ENCODE peak calls at places on chromosomes 13 and 19, in eight cellular contexts. K is CD4-positive, CD25-positive, alpha-beta regulatory T cell; Z is aorta; Y is GM23248; X is IMR-90; H is left ventricle myocardium inferior; C is mesenchymal stem cell; O is cardiac muscle cell. P is an unnamed sample.

GRCh38 chr13:50357586-50358118 is 342.4 kb downstream of the KCNRG start:
- DNase-seq in K (no peak), Z (no peak), Y (peak; percentile 89), X (peak; percentile 93), H (no peak), C (peak; percentile 64), O (no peak), P (peak; percentile 83)

GRCh38 chr19:13839193-13839937 is 37.6 kb upstream of the NANOS3 start:
- DNase-seq in K (peak; percentile 77), Z (peak; percentile 97), Y (peak; percentile 94), X (peak; percentile 84), H (peak; percentile 95), C (peak; percentile 86), O (peak; percentile 36), P (no peak)

GRCh38 chr19:41302624-41303351 is 7.2 kb upstream of the CCDC97 start:
- DNase-seq in K (no peak), Z (peak; percentile 77), Y (no peak), X (no peak), H (no peak), C (no peak), O (no peak), P (no peak)

GRCh38 chr19:5480427-5480836 is 25.2 kb downstream of the ZNRF4 start:
- DNase-seq in K (no peak), Z (no peak), Y (peak; percentile 31), X (no peak), H (no peak), C (peak; percentile 15), O (peak; percentile 27), P (no peak)

GRCh38 chr13:43285891-43286602 is 262.7 kb downstream of the DNAJC15 start:
- DNase-seq in K (no peak), Z (no peak), Y (peak; percentile 69), X (peak; percentile 68), H (no peak), C (no peak), O (no peak), P (peak; percentile 25)

GRCh38 chr13:112968380-112968909 is 569 bp upstream of the MCF2L start:
- DNase-seq in K (peak; percentile 43), Z (peak; percentile 77), Y (no peak), X (no peak), H (peak; percentile 55), C (no peak), O (peak; percentile 39), P (no peak)

GRCh38 chr19:11141937-11142527 is 13.6 kb downstream of the SPC24 start:
- DNase-seq in K (no peak), Z (no peak), Y (no peak), X (no peak), H (no peak), C (peak; percentile 10), O (no peak), P (no peak)

GRCh38 chr13:114194853-114195252 is 15.8 kb downstream of the CFAP97D2 start:
- DNase-seq in K (no peak), Z (no peak), Y (no peak), X (no peak), H (no peak), C (no peak), O (no peak), P (no peak)

GRCh38 chr19:14542721-14543328 is 13.4 kb downstream of the TECR start:
- DNase-seq in K (no peak), Z (no peak), Y (peak; percentile 77), X (no peak), H (no peak), C (peak; percentile 47), O (no peak), P (no peak)

GRCh38 chr19:6048808-6049405 is 61.4 kb downstream of the RFX2 start:
- DNase-seq in K (peak; percentile 64), Z (peak; percentile 91), Y (peak; percentile 86), X (peak; percentile 65), H (peak; percentile 69), C (peak; percentile 79), O (peak; percentile 83), P (peak; percentile 58)

GRCh38 chr13:40993119-40993518 is 26.0 kb downstream of the ELF1 start:
- DNase-seq in K (no peak), Z (no peak), Y (no peak), X (no peak), H (no peak), C (no peak), O (no peak), P (no peak)

GRCh38 chr19:45152504-45153338 is 8.1 kb downstream of the NKPD1 start:
- DNase-seq in K (no peak), Z (no peak), Y (peak; percentile 65), X (peak; percentile 40), H (peak; percentile 49), C (no peak), O (no peak), P (no peak)

GRCh38 chr13:109840201-109840892 is 54.0 kb upstream of the IRS2 start:
- DNase-seq in K (no peak), Z (no peak), Y (peak; percentile 74), X (peak; percentile 56), H (no peak), C (peak; percentile 52), O (no peak), P (peak; percentile 52)

GRCh38 chr13:99215466-99215865 is 14.8 kb downstream of the UBAC2 start:
- DNase-seq in K (peak; percentile 50), Z (no peak), Y (no peak), X (no peak), H (no peak), C (no peak), O (no peak), P (no peak)

GRCh38 chr19:49359851-49360845 is 2.1 kb downstream of the TEAD2 start:
- DNase-seq in K (no peak), Z (no peak), Y (no peak), X (no peak), H (no peak), C (peak; percentile 13), O (no peak), P (no peak)

GRCh38 chr13:108561152-108561551 is 68.3 kb upstream of the MYO16 start:
- DNase-seq in K (no peak), Z (no peak), Y (no peak), X (no peak), H (no peak), C (no peak), O (no peak), P (no peak)

GRCh38 chr13:40172149-40172591 is 494.3 kb downstream of the FOXO1 start:
- DNase-seq in K (no peak), Z (no peak), Y (no peak), X (no peak), H (no peak), C (no peak), O (no peak), P (no peak)

GRCh38 chr13:33249066-33249465 is 36.5 kb downstream of the STARD13 start:
- DNase-seq in K (no peak), Z (no peak), Y (peak; percentile 48), X (peak; percentile 81), H (no peak), C (peak; percentile 47), O (no peak), P (peak; percentile 76)

GRCh38 chr19:4738734-4739133 is 15.1 kb upstream of the DPP9 start:
- DNase-seq in K (no peak), Z (no peak), Y (peak; percentile 38), X (no peak), H (no peak), C (no peak), O (no peak), P (no peak)

GRCh38 chr19:13022859-13023636 is 27.8 kb downstream of the NFIX start:
- DNase-seq in K (no peak), Z (peak; percentile 90), Y (peak; percentile 96), X (peak; percentile 95), H (peak; percentile 87), C (peak; percentile 45), O (no peak), P (peak; percentile 74)

GRCh38 chr19:50349277-50350057 is 16.0 kb downstream of the NAPSA start:
- DNase-seq in K (no peak), Z (peak; percentile 64), Y (no peak), X (no peak), H (no peak), C (no peak), O (no peak), P (no peak)

GRCh38 chr19:46134527-46134926 is 10.0 kb upstream of the IGFL3 start:
- DNase-seq in K (no peak), Z (no peak), Y (no peak), X (peak; percentile 65), H (no peak), C (peak; percentile 55), O (no peak), P (peak; percentile 6)

GRCh38 chr19:56637976-56638555 is 4.9 kb upstream of the SMIM17 start:
- DNase-seq in K (no peak), Z (peak; percentile 84), Y (peak; percentile 81), X (peak; percentile 65), H (peak; percentile 72), C (peak; percentile 52), O (peak; percentile 91), P (peak; percentile 83)

GRCh38 chr13:27263438-27263837 is 7.2 kb upstream of the RASL11A start:
- DNase-seq in K (no peak), Z (no peak), Y (peak; percentile 24), X (no peak), H (no peak), C (no peak), O (no peak), P (no peak)
- H3K27ac ChIP-seq in K (no peak overlapping the region), Z (no peak overlapping the region), Y (peak overlapping the region; percentile 87), X (no peak overlapping the region), H (peak overlapping the region; percentile 70), C (no peak overlapping the region), O (peak overlapping the region; percentile 17), P (no peak overlapping the region)

DNA sequence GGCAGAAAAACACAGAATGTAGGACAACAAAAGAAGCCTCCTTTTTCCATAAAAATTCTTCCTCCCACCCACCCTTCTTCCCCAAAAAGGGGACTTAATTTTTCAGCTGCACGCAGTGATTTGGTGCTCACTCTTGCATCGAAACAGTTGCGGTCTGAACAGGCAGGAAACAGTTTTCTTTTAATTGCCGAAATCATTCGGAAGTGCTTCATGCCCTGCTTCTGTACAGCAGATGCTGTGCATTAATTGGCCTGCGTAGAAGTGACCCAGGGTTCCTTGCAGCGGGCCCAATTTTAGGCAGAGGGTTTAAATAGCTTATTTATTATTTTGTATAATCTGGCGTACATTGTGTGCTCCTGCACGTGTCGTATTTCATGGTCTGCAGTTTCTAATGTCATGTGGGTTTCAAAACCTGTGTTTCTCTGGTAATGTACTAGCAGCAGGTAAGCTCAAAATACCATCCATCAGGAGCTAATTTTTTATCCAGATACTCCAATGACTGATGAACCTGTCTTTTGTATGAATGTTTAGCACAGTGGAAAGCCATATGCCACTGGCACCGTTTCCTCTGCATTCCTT is 66.6 kb downstream of the GGACT start:
- DNase-seq in K (no peak), Z (no peak), Y (no peak), X (no peak), H (no peak), C (no peak), O (no peak), P (no peak)
- H3K4me3 ChIP-seq in K (peak overlapping the region; percentile 58), Z (no peak overlapping the region), Y (no peak overlapping the region), X (no peak overlapping the region), H (no peak overlapping the region), C (no peak overlapping the region), O (no peak overlapping the region), P (no peak overlapping the region)

GRCh38 chr13:78540424-78540823 is 62.9 kb downstream of the POU4F1 start:
- DNase-seq in K (no peak), Z (no peak), Y (no peak), X (no peak), H (no peak), C (no peak), O (peak; percentile 2), P (no peak)
- H3K27ac ChIP-seq in K (no peak overlapping the region), Z (no peak overlapping the region), Y (no peak overlapping the region), X (no peak overlapping the region), H (no peak overlapping the region), C (no peak overlapping the region), O (no peak overlapping the region), P (no peak overlapping the region)

DNA sequence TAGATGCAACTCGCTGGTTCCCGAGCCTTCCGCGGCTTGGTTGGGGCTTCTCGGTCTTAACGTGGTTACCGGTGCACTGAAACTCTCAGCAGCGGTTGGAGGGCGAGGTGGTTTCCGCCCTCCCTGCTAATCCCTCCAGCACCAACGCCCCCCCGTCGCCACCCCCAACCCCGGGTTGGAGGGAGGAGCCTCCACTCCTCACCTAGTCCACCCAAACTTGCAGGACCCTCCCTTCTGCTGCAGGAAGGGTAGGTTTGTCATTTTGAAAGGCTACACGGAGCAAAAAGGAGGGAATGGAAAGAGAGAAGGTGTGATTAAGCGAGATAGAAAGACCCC is 465.0 kb downstream of the ITGBL1 start:
- DNase-seq in K (no peak), Z (peak; percentile 64), Y (no peak), X (no peak), H (no peak), C (no peak), O (no peak), P (no peak)
- H3K4me3 ChIP-seq in K (no peak overlapping the region), Z (no peak overlapping the region), Y (no peak overlapping the region), X (no peak overlapping the region), H (peak overlapping the region; percentile 67), C (no peak overlapping the region), O (no peak overlapping the region), P (no peak overlapping the region)